ENCODE peak calls at places on chromosomes 4 and X, in five cellular contexts. V is esophagus muscularis mucosa, S is transverse colon, P is IMR-90, W is GM12878. T is an unnamed sample.

GRCh38 chrX:111652719-111653118 is 28.3 kb upstream of the ALG13 start:
- DNase-seq in V (no peak), W (no peak), P (no peak), S (no peak), T (no peak)

GRCh38 chr4:56804551-56804950 is 16.9 kb downstream of the SPINK2 start:
- DNase-seq in P (peak; percentile 26), S (no peak), W (peak; percentile 62), V (no peak), T (no peak)

GRCh38 chr4:156321203-156321602 is 367.5 kb upstream of the CTSO start:
- DNase-seq in V (no peak), S (no peak), P (peak; percentile 94), W (no peak), T (no peak)

GRCh38 chr4:155566241-155566823 is 100.3 kb upstream of the GUCY1A1 start:
- DNase-seq in V (no peak), S (no peak), P (peak; percentile 40), W (no peak), T (no peak)

GRCh38 chrX:150324919-150325318 is 38.2 kb upstream of the MAMLD1 start:
- DNase-seq in V (no peak), S (no peak), W (no peak), P (peak; percentile 16), T (no peak)

GRCh38 chrX:121179972-121180371 is 132.6 kb downstream of the GLUD2 start:
- DNase-seq in S (no peak), P (no peak), W (no peak), V (no peak), T (no peak)

GRCh38 chr4:1927675-1928074 is 56.5 kb downstream of the NSD2 start:
- DNase-seq in W (no peak), V (no peak), S (no peak), P (peak; percentile 79), T (no peak)

GRCh38 chrX:19990225-19990518 is 689 bp downstream of the BCLAF3 start:
- DNase-seq in P (no peak), V (no peak), S (no peak), W (no peak), T (no peak)

GRCh38 chrX:150324035-150324728 is 38.9 kb upstream of the MAMLD1 start:
- DNase-seq in P (peak; percentile 94), W (no peak), S (no peak), V (no peak), T (peak; percentile 19)

GRCh38 chrX:41085883-41086626 is 810 bp downstream of the USP9X start:
- DNase-seq in S (peak; percentile 60), P (peak; percentile 42), W (no peak), V (no peak), T (peak; percentile 77)

GRCh38 chrX:15674514-15674898 is 9.9 kb upstream of the CLTRN start:
- DNase-seq in W (peak; percentile 94), S (peak; percentile 97), V (peak; percentile 96), P (peak; percentile 96), T (peak; percentile 95)

GRCh38 chrX:134685662-134686061 is 27.4 kb upstream of the PLAC1 start:
- DNase-seq in V (no peak), P (peak; percentile 55), W (no peak), S (no peak), T (no peak)

GRCh38 chr4:24896977-24897376 is 15.9 kb downstream of the CCDC149 start:
- DNase-seq in W (no peak), P (no peak), V (no peak), S (no peak), T (no peak)

DNA sequence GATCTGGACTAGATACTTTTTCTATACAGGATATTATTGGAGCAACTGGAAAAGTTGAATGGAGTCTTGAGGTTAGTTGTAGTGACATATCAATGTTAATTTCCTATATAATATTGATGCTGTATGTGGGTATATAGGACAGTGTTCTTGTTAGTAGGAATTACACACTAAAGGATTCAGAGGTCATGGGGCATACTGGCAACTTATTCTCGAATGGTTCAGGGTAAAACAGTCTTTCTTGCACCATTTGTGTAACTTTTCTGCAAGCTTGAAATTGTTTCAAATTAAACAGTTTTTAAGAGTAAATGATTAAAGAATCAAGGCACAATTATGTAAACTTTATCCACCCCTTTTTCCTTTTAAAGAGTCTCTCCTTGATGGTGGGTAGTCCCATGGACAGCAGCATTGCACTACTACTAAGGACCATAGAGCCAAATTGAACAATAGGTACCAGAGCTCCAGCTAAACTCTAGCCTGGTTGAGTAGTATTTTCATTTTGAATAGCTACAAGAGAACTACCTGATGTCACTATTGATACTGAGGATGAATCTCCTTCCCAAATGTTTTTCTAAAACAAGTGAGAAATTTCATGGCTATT is 70.1 kb downstream of the DMP1 start:
- DNase-seq in P (no peak), W (no peak), V (no peak), S (no peak), T (no peak)
- TF ChIP-seq CTCF in P (no peak), W (no peak), V (no peak), S (no peak), T (no peak)

DNA sequence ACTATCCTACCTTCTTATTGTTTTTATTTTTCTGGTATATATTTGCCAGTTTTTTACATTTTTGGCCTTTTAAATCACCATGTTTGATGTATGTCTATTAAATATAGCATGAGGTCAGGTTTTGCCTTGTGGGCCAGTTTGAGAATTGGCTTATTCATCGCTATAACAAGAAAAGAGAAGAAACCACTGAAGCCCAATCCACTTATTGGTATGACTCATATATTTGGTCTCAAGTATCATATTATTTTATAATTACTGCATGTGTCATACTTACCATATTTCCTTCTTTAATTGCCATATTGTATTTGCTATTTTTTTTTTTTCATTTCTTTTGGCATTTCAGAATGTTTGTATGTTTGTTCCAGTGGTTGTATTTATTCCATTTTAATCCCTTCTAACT is 99.3 kb downstream of the IRF2 start:
- DNase-seq in W (no peak), V (no peak), S (no peak), P (peak; percentile 38), T (no peak)
- H3K27ac ChIP-seq in W (no peak overlapping the region), V (no peak overlapping the region), S (no peak overlapping the region), P (no peak overlapping the region), T (no peak overlapping the region)

GRCh38 chr4:74794341-74794801 is at the start of gene BTC:
- DNase-seq in W (no peak), V (no peak), P (no peak), S (peak; percentile 76), T (peak; percentile 72)
- H3K4me3 ChIP-seq in W (no peak within 1 kb of the TSS), V (peak within 1 kb of the TSS; percentile 69), P (peak within 1 kb of the TSS; percentile 42), S (peak within 1 kb of the TSS; percentile 67), T (peak within 1 kb of the TSS; percentile 67)

GRCh38 chr4:151957163-151957562 is 196.4 kb upstream of the GATB start:
- DNase-seq in V (no peak), P (no peak), S (no peak), W (no peak), T (no peak)
- TF ChIP-seq CTCF in V (no peak), P (no peak), S (no peak), W (no peak), T (no peak)

DNA sequence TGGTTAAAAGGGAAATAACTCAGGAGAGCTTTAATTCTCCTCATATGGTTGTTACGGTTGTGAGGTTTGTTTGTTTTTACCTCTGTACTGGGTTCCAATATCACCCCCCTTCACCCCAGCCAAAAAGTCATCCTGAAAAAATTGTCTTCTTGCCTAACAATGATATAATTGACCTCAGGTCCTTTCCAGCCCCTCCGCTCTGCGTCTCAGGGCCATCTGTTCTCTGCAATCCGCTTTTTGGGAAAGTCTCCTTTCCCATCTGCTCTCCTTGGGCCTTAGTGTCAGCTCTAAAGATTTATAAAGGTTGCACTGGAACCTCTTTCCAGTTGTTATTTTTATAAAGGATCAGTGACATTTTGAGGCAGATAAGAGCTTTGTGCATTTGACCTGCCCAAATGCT is 33.9 kb downstream of the DLG3 start:
- DNase-seq in P (no peak), V (no peak), S (no peak), W (no peak), T (no peak)
- H3K27ac ChIP-seq in P (peak overlapping the region; percentile 54), V (peak overlapping the region; percentile 76), S (peak overlapping the region; percentile 82), W (no peak overlapping the region), T (peak overlapping the region; percentile 78)

DNA sequence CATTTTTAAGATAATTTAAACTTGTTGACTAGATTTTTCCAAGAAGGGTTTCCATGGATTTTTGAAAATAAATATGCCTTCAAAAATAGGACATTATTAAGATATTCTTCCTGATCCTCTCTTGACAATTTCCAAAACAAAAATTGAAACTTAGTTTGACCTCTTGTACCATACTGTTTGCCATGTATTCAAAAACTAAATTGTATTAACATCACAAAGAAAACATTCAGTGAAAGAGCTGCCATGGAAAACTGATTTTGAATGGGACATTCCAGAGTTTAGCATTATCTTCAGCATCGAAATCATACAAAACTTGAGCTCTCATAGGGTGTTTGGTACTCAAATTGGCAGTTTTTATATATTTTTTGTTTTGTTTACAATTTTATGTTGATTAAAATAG is 68.0 kb upstream of the HPGD start:
- DNase-seq in S (no peak), W (no peak), P (no peak), V (no peak), T (no peak)
- H3K4me3 ChIP-seq in S (no peak overlapping the region), W (no peak overlapping the region), P (no peak overlapping the region), V (no peak overlapping the region), T (no peak overlapping the region)

DNA sequence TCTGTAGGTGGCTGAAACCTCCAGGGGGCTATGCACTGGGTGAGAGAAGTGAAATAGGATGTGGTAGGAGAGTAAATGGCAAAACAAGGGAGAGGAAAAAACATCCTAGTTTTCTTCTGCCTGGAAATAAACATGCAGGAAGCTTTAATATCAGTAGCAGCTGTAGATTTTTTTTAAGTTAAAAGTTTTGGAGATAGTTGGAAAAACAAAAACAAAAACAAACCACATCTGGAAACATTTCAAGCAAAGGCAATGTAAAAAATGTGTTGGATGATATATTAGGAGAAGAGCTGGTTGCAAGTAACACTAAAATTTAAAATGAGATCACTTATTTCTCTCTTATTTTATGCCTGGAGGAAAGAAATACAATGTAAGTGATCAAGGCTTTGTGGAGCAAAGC is 388.0 kb downstream of the SPRY1 start:
- DNase-seq in S (no peak), P (no peak), V (no peak), W (no peak), T (no peak)
- TF ChIP-seq CTCF in S (no peak), P (no peak), V (no peak), W (no peak), T (no peak)

GRCh38 chr4:153649572-153649991 is 34.5 kb upstream of the TLR2 start:
- DNase-seq in V (no peak), W (no peak), P (peak; percentile 42), S (no peak), T (no peak)

GRCh38 chr4:153651961-153652784 is 31.9 kb upstream of the TLR2 start:
- DNase-seq in S (no peak), P (no peak), V (no peak), W (no peak), T (no peak)

GRCh38 chr4:153651041-153651960 is 32.8 kb upstream of the TLR2 start:
- DNase-seq in P (no peak), W (no peak), V (no peak), S (peak; percentile 28), T (no peak)

GRCh38 chr4:153645183-153645582 is 38.9 kb upstream of the TLR2 start:
- DNase-seq in W (no peak), S (no peak), V (no peak), P (no peak), T (no peak)

GRCh38 chr4:153647975-153648374 is 36.1 kb upstream of the TLR2 start:
- DNase-seq in P (no peak), V (no peak), W (no peak), S (no peak), T (no peak)
- H3K27ac ChIP-seq in P (no peak overlapping the region), V (no peak overlapping the region), W (no peak overlapping the region), S (no peak overlapping the region), T (no peak overlapping the region)

GRCh38 chr4:143381171-143382118 is 44.8 kb downstream of the GAB1 start:
- DNase-seq in W (no peak), S (peak; percentile 83), P (peak; percentile 93), V (peak; percentile 95), T (no peak)
- H3K4me3 ChIP-seq in W (no peak overlapping the region), S (no peak overlapping the region), P (no peak overlapping the region), V (no peak overlapping the region), T (no peak overlapping the region)

GRCh38 chrX:136488706-136489105 is 959 bp downstream of the BRS3 start:
- DNase-seq in W (no peak), P (no peak), V (no peak), S (no peak), T (no peak)
- TF ChIP-seq CTCF in W (no peak), P (no peak), V (no peak), S (no peak), T (no peak)

T was measured in pancreas.